ENCODE peak calls at places on chromosomes 16 and 17, in seven cellular contexts. One of them, this sample, is unnamed.

GRCh38 chr17:63476857-63477470 is at the start of gene ACE:
- DNase-seq in NCI-H1092 treated with DMSO at 0.1 percent for 48 hours: peak
- DNase-seq in T-helper 2 cell: peak
- DNase-seq in EH: peak
- DNase-seq in thoracic aorta: no peak
- DNase-seq in stimulated activated CD8-positive, alpha-beta memory T cell treated with anti-CD3 and anti-CD28 coated beads, Interleukin-12 subunit alpha, Interleukin-12 subunit beta, amount 100 ng/mL, for 1 hour: no peak
- DNase-seq in stimulated activated CD4-positive, alpha-beta T cell treated with anti-CD3 and anti-CD28 coated beads, Interleukin-1b, Interleukin-23, amount 100 ng/mL, for 24 hours: no peak
- DNase-seq in this sample: peak

GRCh38 chr17:67272312-67273050 is 27.5 kb upstream of the HELZ start:
- DNase-seq in NCI-H1092 treated with DMSO at 0.1 percent for 48 hours: no peak
- DNase-seq in T-helper 2 cell: no peak
- DNase-seq in EH: no peak
- DNase-seq in thoracic aorta: no peak
- DNase-seq in stimulated activated CD8-positive, alpha-beta memory T cell treated with anti-CD3 and anti-CD28 coated beads, Interleukin-12 subunit alpha, Interleukin-12 subunit beta, amount 100 ng/mL, for 1 hour: no peak
- DNase-seq in stimulated activated CD4-positive, alpha-beta T cell treated with anti-CD3 and anti-CD28 coated beads, Interleukin-1b, Interleukin-23, amount 100 ng/mL, for 24 hours: no peak
- DNase-seq in this sample: no peak

GRCh38 chr16:66551362-66551761 is 1.0 kb upstream of the CKLF start:
- DNase-seq in NCI-H1092 treated with DMSO at 0.1 percent for 48 hours: peak
- DNase-seq in T-helper 2 cell: peak
- DNase-seq in EH: peak
- DNase-seq in thoracic aorta: no peak
- DNase-seq in stimulated activated CD8-positive, alpha-beta memory T cell treated with anti-CD3 and anti-CD28 coated beads, Interleukin-12 subunit alpha, Interleukin-12 subunit beta, amount 100 ng/mL, for 1 hour: no peak
- DNase-seq in stimulated activated CD4-positive, alpha-beta T cell treated with anti-CD3 and anti-CD28 coated beads, Interleukin-1b, Interleukin-23, amount 100 ng/mL, for 24 hours: no peak
- DNase-seq in this sample: peak

GRCh38 chr17:41324180-41325075 is 8.9 kb upstream of the KRTAP17-1 start:
- DNase-seq in NCI-H1092 treated with DMSO at 0.1 percent for 48 hours: no peak
- DNase-seq in T-helper 2 cell: no peak
- DNase-seq in EH: peak
- DNase-seq in thoracic aorta: no peak
- DNase-seq in stimulated activated CD8-positive, alpha-beta memory T cell treated with anti-CD3 and anti-CD28 coated beads, Interleukin-12 subunit alpha, Interleukin-12 subunit beta, amount 100 ng/mL, for 1 hour: no peak
- DNase-seq in stimulated activated CD4-positive, alpha-beta T cell treated with anti-CD3 and anti-CD28 coated beads, Interleukin-1b, Interleukin-23, amount 100 ng/mL, for 24 hours: no peak
- DNase-seq in this sample: peak

GRCh38 chr16:88877564-88878289 is 11.3 kb upstream of the PABPN1L start:
- DNase-seq in NCI-H1092 treated with DMSO at 0.1 percent for 48 hours: no peak
- DNase-seq in T-helper 2 cell: no peak
- DNase-seq in EH: no peak
- DNase-seq in thoracic aorta: no peak
- DNase-seq in stimulated activated CD8-positive, alpha-beta memory T cell treated with anti-CD3 and anti-CD28 coated beads, Interleukin-12 subunit alpha, Interleukin-12 subunit beta, amount 100 ng/mL, for 1 hour: no peak
- DNase-seq in stimulated activated CD4-positive, alpha-beta T cell treated with anti-CD3 and anti-CD28 coated beads, Interleukin-1b, Interleukin-23, amount 100 ng/mL, for 24 hours: no peak
- DNase-seq in this sample: no peak

GRCh38 chr16:48564544-48565444 is 45.2 kb downstream of the N4BP1 start:
- DNase-seq in NCI-H1092 treated with DMSO at 0.1 percent for 48 hours: no peak
- DNase-seq in T-helper 2 cell: no peak
- DNase-seq in EH: no peak
- DNase-seq in thoracic aorta: no peak
- DNase-seq in stimulated activated CD8-positive, alpha-beta memory T cell treated with anti-CD3 and anti-CD28 coated beads, Interleukin-12 subunit alpha, Interleukin-12 subunit beta, amount 100 ng/mL, for 1 hour: no peak
- DNase-seq in stimulated activated CD4-positive, alpha-beta T cell treated with anti-CD3 and anti-CD28 coated beads, Interleukin-1b, Interleukin-23, amount 100 ng/mL, for 24 hours: no peak
- DNase-seq in this sample: no peak

GRCh38 chr16:14003119-14003570 is 68.0 kb upstream of the MRTFB start:
- DNase-seq in NCI-H1092 treated with DMSO at 0.1 percent for 48 hours: no peak
- DNase-seq in T-helper 2 cell: no peak
- DNase-seq in EH: peak
- DNase-seq in thoracic aorta: peak
- DNase-seq in stimulated activated CD8-positive, alpha-beta memory T cell treated with anti-CD3 and anti-CD28 coated beads, Interleukin-12 subunit alpha, Interleukin-12 subunit beta, amount 100 ng/mL, for 1 hour: no peak
- DNase-seq in stimulated activated CD4-positive, alpha-beta T cell treated with anti-CD3 and anti-CD28 coated beads, Interleukin-1b, Interleukin-23, amount 100 ng/mL, for 24 hours: no peak
- DNase-seq in this sample: peak

GRCh38 chr16:20798364-20798763 is 7.9 kb downstream of the ERI2 start:
- DNase-seq in NCI-H1092 treated with DMSO at 0.1 percent for 48 hours: no peak
- DNase-seq in T-helper 2 cell: no peak
- DNase-seq in EH: no peak
- DNase-seq in thoracic aorta: no peak
- DNase-seq in stimulated activated CD8-positive, alpha-beta memory T cell treated with anti-CD3 and anti-CD28 coated beads, Interleukin-12 subunit alpha, Interleukin-12 subunit beta, amount 100 ng/mL, for 1 hour: no peak
- DNase-seq in stimulated activated CD4-positive, alpha-beta T cell treated with anti-CD3 and anti-CD28 coated beads, Interleukin-1b, Interleukin-23, amount 100 ng/mL, for 24 hours: no peak
- DNase-seq in this sample: no peak

This sample was measured in NCI-H345.